ENCODE peak calls at places on chromosomes 16 and 17, in six cellular contexts. D, O, Z, S, U and Q are unnamed samples. For H3K4me1, the result is how much of the 10 kb centered on the place peaks cover.

GRCh38 chr17:6096201-6097004 is 26.2 kb downstream of the WSCD1 start:
- DNase-seq in D (no peak), O (no peak), Z (no peak), S (no peak), U (no peak), Q (no peak)

GRCh38 chr17:38864636-38865398 is 5.0 kb upstream of the LASP1 start:
- DNase-seq in D (no peak), O (peak), Z (no peak), S (no peak), U (no peak), Q (no peak)

GRCh38 chr16:8966781-8967436 is 3.2 kb upstream of the USP7 start:
- DNase-seq in D (no peak), O (no peak), Z (no peak), S (no peak), U (no peak), Q (no peak)

GRCh38 chr17:44979426-44980273 is 11.5 kb upstream of the C1QL1 start:
- DNase-seq in D (no peak), O (peak), Z (no peak), S (peak), U (no peak), Q (no peak)

GRCh38 chr16:79170565-79171242 is 429.8 kb downstream of the MAF start:
- DNase-seq in D (no peak), O (no peak), Z (no peak), S (no peak), U (no peak), Q (no peak)

GRCh38 chr16:87487361-87487924 is 5.4 kb downstream of the ZCCHC14 start:
- DNase-seq in D (peak), O (peak), Z (no peak), S (peak), U (no peak), Q (peak)

GRCh38 chr17:60065867-60066266 is 12.9 kb downstream of the HEATR6 start:
- DNase-seq in D (no peak), O (no peak), Z (peak), S (no peak), U (no peak), Q (no peak)

GRCh38 chr17:54968954-54969400 is 412 bp downstream of the STXBP4 start:
- DNase-seq in D (no peak), O (no peak), Z (peak), S (no peak), U (no peak), Q (no peak)

GRCh38 chr17:82106697-82107305 is 8.8 kb upstream of the FASN start:
- DNase-seq in D (no peak), O (no peak), Z (no peak), S (no peak), U (no peak), Q (no peak)

GRCh38 chr16:4067262-4068001 is 48.8 kb downstream of the ADCY9 start:
- DNase-seq in D (no peak), O (no peak), Z (no peak), S (no peak), U (no peak), Q (no peak)

GRCh38 chr16:72924487-72924886 is 123.4 kb downstream of the ZFHX3 start:
- DNase-seq in D (no peak), O (no peak), Z (no peak), S (no peak), U (no peak), Q (no peak)

GRCh38 chr17:17919169-17920107 is 52.8 kb downstream of the TOM1L2 start:
- DNase-seq in D (peak), O (peak), Z (peak), S (peak), U (peak), Q (peak)

GRCh38 chr16:86718118-86718517 is 139.8 kb downstream of the FOXL1 start:
- DNase-seq in D (no peak), O (no peak), Z (peak), S (no peak), U (no peak), Q (no peak)

GRCh38 chr16:23823475-23824407 is 12.0 kb upstream of the PRKCB start:
- DNase-seq in D (no peak), O (no peak), Z (no peak), S (no peak), U (no peak), Q (no peak)

GRCh38 chr17:28706471-28707338 is 5.0 kb downstream of the PROCA1 start:
- DNase-seq in D (no peak), O (no peak), Z (no peak), S (no peak), U (no peak), Q (no peak)

GRCh38 chr17:27339836-27340550 is 46.1 kb downstream of the WSB1 start:
- DNase-seq in D (no peak), O (no peak), Z (peak), S (no peak), U (peak), Q (no peak)

GRCh38 chr16:57115504-57116182 is 23.3 kb downstream of the CPNE2 start:
- DNase-seq in D (no peak), O (peak), Z (no peak), S (peak), U (no peak), Q (no peak)

DNA sequence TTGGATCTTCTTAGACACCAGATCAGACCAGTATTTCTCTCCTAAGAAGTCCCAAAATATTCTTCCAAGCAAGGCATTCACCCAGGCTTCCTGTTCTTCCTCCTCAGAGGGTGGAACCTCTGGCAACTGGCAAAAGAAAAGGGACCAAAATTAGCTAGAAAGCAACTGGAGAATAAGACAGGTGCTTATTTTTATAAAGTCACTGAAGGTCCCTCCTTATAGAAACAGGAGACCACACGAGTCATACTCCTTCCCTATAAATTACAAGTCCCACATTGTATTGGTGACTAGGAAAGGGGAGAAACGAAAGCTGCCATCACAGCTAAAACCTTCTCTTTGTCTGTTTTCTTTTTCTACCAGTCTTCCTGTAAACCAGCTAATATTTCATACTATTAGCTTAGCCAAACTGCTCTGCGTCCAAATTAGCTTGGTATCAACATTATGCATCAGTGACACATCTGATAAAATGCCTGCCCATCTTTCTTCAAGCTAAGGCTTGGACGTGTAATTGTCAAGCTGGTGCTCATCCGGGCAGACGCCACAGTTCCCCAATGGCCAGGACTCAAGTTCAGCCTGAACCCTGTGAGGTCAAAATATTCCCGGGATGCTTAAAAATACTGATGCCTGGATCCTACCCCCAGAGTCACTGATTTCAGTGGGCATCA is 47.5 kb upstream of the ERN1 start:
- DNase-seq in D (no peak), O (no peak), Z (no peak), S (no peak), U (no peak), Q (no peak)
- H3K4me1 ChIP-seq in D (under half), O (under half), Z (under half), S (under half), U (under half), Q (under half)

GRCh38 chr16:67966549-67967182 is 1.8 kb downstream of the SLC12A4 start:
- DNase-seq in D (no peak), O (peak), Z (no peak), S (peak), U (no peak), Q (no peak)
- H3K4me1 ChIP-seq in D (under half), O (under half), Z (under half), S (half or more), U (under half), Q (half or more)

DNA sequence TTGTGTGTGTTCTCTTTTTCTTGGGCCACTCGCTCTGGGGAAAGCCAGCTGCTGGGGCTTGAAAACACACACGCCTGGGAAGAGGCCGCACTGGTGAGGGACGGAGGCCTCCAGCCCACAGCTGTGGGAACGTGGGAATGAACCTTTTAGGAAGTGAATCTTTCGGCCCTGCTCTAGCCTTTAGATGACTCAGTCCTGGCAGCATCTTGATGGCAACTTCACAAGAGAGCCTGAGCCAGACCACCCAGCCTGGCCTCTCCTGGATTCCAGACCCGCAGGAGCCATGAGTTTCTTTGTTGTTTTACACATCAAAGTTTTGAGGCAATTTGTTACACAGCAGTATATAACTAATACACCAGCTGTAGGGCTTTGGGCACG is 2.2 kb upstream of the PDPK1 start:
- DNase-seq in D (no peak), O (peak), Z (no peak), S (no peak), U (no peak), Q (no peak)
- H3K4me1 ChIP-seq in D (under half), O (under half), Z (under half), S (under half), U (under half), Q (under half)

DNA sequence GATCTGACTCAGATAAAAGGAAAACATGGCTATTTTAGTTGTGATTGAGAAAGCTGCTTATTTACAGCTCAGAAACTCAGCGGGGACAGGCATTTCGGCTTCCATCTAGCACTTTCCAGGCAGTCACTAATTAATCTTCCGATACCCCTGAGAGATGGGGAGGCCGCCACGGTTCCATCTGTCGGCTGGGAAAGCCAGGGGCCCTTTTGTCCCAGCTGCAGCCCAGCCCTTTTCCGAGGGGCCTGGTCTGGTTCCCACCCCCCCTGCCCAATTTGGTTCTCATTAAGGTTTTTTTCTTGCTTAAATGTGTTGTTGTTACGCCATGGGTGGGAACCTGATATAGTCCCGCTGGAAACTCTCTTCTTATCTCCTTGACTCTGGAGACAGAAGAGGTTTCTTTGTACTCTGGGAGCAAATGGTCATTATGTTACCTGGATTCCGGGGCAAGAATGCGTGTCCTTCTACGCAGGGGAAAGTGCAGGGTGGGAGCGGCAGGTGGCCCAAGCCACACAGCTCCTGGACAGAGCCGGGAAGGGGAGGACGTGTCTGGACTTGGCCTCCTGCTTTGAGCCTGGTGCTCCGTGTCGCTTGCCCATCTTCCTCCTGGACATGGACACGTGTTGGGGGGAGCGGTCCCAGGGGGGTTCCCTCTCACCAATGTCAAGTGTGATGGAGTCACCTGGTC is 50.9 kb upstream of the GSE1 start:
- DNase-seq in D (no peak), O (no peak), Z (no peak), S (no peak), U (no peak), Q (no peak)
- H3K4me1 ChIP-seq in D (half or more), O (under half), Z (under half), S (under half), U (under half), Q (half or more)

GRCh38 chr16:31147574-31147973 is 2.3 kb downstream of the PRSS36 start:
- DNase-seq in D (no peak), O (no peak), Z (no peak), S (no peak), U (no peak), Q (no peak)

GRCh38 chr16:31143889-31144148 is 6.0 kb downstream of the PRSS36 start:
- DNase-seq in D (no peak), O (no peak), Z (no peak), S (no peak), U (no peak), Q (no peak)

GRCh38 chr16:31148281-31148728 is 1.6 kb downstream of the PRSS36 start:
- DNase-seq in D (peak), O (no peak), Z (no peak), S (no peak), U (no peak), Q (no peak)

GRCh38 chr16:31143036-31143888 is 6.6 kb downstream of the PRSS36 start:
- DNase-seq in D (peak), O (no peak), Z (no peak), S (no peak), U (no peak), Q (no peak)

DNA sequence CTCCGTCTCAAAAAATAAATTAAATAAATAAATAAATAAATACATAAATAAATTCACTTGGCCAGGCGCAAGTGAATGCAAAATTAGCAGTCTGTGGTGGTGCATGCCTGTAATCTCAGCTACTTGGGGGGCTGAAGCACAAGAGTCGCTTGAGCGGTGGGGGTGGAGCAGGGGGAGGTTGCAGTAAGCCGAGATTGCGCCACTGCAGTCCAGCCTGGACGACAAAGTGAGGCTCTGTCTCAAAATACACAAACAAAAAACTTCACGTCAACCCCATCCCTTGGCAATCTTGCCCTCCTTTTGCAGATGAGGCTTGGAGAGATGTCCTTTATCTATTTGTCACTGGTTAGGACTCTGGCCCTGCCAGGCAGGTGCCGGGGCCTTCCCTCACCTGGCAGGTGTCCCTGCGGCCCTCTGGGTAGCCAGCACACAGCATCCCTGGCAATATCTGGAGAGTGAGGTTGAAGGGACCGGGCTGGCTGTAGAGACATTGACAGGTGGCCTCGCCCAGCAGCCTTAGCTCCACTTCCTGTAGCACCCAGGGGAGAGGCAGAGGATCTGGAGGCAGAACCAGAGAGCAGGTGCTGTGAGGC is 4.4 kb downstream of the PRSS36 start:
- DNase-seq in D (no peak), O (no peak), Z (no peak), S (no peak), U (no peak), Q (no peak)
- H3K4me1 ChIP-seq in D (under half), O (under half), Z (under half), S (under half), U (under half), Q (under half)

GRCh38 chr16:53220585-53220984 is 165.8 kb downstream of the CHD9 start:
- DNase-seq in D (no peak), O (no peak), Z (no peak), S (no peak), U (no peak), Q (no peak)

GRCh38 chr16:53216798-53217197 is 162.0 kb downstream of the CHD9 start:
- DNase-seq in D (no peak), O (no peak), Z (no peak), S (no peak), U (peak), Q (no peak)

GRCh38 chr16:53224932-53225533 is 170.2 kb downstream of the CHD9 start:
- DNase-seq in D (no peak), O (no peak), Z (peak), S (no peak), U (no peak), Q (no peak)

GRCh38 chr16:53219795-53220194 is 165.0 kb downstream of the CHD9 start:
- DNase-seq in D (no peak), O (no peak), Z (peak), S (no peak), U (no peak), Q (no peak)
- H3K4me1 ChIP-seq in D (under half), O (under half), Z (under half), S (half or more), U (half or more), Q (under half)

GRCh38 chr16:83134638-83135037 is 507.9 kb downstream of the CDH13 start:
- DNase-seq in D (no peak), O (no peak), Z (no peak), S (no peak), U (peak), Q (no peak)

GRCh38 chr16:83137326-83137770 is 510.6 kb downstream of the CDH13 start:
- DNase-seq in D (no peak), O (no peak), Z (peak), S (no peak), U (peak), Q (no peak)

GRCh38 chr16:83137894-83138293 is 511.1 kb downstream of the CDH13 start:
- DNase-seq in D (no peak), O (no peak), Z (no peak), S (no peak), U (no peak), Q (no peak)

GRCh38 chr16:83136924-83137323 is 510.2 kb downstream of the CDH13 start:
- DNase-seq in D (no peak), O (no peak), Z (no peak), S (no peak), U (peak), Q (no peak)

DNA sequence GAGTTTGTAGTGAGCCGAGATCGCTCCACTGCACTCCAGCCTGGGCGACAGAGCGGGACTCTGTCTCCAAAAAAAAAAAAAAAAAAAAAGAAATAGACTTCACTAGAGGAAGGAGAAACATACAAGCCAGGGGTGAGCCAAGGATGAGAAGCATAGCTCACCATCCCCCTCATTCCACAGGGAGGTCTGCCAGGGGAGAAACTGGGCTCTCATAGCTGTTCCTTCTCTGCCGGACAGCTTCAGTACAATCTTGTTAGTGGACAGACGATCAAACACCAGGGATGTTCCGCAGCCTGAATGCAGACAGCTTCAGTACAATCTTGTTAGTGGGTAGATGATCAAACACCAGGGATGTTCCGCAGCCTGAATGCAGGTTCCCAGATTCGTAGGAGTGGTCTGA is 509.6 kb downstream of the CDH13 start:
- DNase-seq in D (no peak), O (no peak), Z (no peak), S (no peak), U (no peak), Q (no peak)
- H3K4me1 ChIP-seq in D (under half), O (under half), Z (under half), S (under half), U (under half), Q (under half)

GRCh38 chr16:70608516-70608915 is 37.8 kb upstream of the IL34 start:
- DNase-seq in D (no peak), O (no peak), Z (peak), S (no peak), U (no peak), Q (no peak)
- H3K4me1 ChIP-seq in D (under half), O (under half), Z (under half), S (under half), U (under half), Q (under half)